ENCODE peak calls at places on chromosome 5, in six cellular contexts. X is astrocyte; S is cardiac fibroblast; F is endothelial cell of umbilical vein; O is HepG2; J is CD8-positive, alpha-beta T cell. K is an unnamed sample.

GRCh38 chr5:91024727-91025126 is 358.4 kb downstream of the ARRDC3 start:
- DNase-seq in O (no peak), J (no peak), X (no peak), F (no peak), S (no peak), K (no peak)

GRCh38 chr5:155989884-155990283 is 337.1 kb upstream of the SGCD start:
- DNase-seq in X (no peak), O (no peak), S (no peak), J (no peak), F (no peak), K (no peak)

GRCh38 chr5:10949856-10950630 is 189.0 kb upstream of the DAP start:
- DNase-seq in O (no peak), X (no peak), F (no peak), S (no peak), J (no peak), K (no peak)

GRCh38 chr5:65832603-65833228 is 93.7 kb upstream of the ERBIN start:
- DNase-seq in S (no peak), X (no peak), F (no peak), J (no peak), O (no peak), K (peak; percentile 87)

GRCh38 chr5:147688965-147689364 is 93.6 kb downstream of the JAKMIP2 start:
- DNase-seq in X (peak; percentile 62), S (no peak), F (no peak), O (no peak), J (no peak), K (peak; percentile 6)

GRCh38 chr5:77167695-77168111 is 42.8 kb upstream of the PDE8B start:
- DNase-seq in F (no peak), X (peak; percentile 90), J (no peak), O (no peak), S (peak; percentile 89), K (peak; percentile 37)

GRCh38 chr5:181100121-181101015 is 30.6 kb downstream of the OR2V1 start:
- DNase-seq in X (no peak), F (peak; percentile 5), J (no peak), O (no peak), S (no peak), K (no peak)

GRCh38 chr5:16889972-16890519 is 46.0 kb downstream of the MYO10 start:
- DNase-seq in O (no peak), F (peak; percentile 72), S (peak; percentile 74), X (peak; percentile 72), J (no peak), K (peak; percentile 87)

GRCh38 chr5:543755-544674 is 19.8 kb upstream of the SLC9A3 start:
- DNase-seq in X (no peak), J (no peak), F (no peak), S (no peak), O (no peak), K (no peak)

GRCh38 chr5:54442271-54442670 is 13.2 kb upstream of the HSPB3 start:
- DNase-seq in O (no peak), J (no peak), X (peak; percentile 15), S (no peak), F (no peak), K (peak; percentile 52)

GRCh38 chr5:94691947-94692346 is 73.5 kb downstream of the SLF1 start:
- DNase-seq in X (peak; percentile 81), F (peak; percentile 42), S (peak; percentile 94), J (no peak), O (peak; percentile 3), K (peak; percentile 61)

GRCh38 chr5:80275347-80275746 is 19.5 kb upstream of the SERINC5 start:
- DNase-seq in O (peak; percentile 40), J (no peak), X (peak; percentile 20), S (peak; percentile 24), F (peak; percentile 21), K (peak; percentile 12)

GRCh38 chr5:181187500-181188213 is 17.3 kb downstream of the TRIM7 start:
- DNase-seq in J (no peak), X (peak; percentile 76), S (peak; percentile 88), O (peak; percentile 81), F (peak; percentile 81), K (peak; percentile 70)

GRCh38 chr5:134435525-134435924 is 23.8 kb upstream of the CDKN2AIPNL start:
- DNase-seq in X (peak; percentile 73), F (no peak), S (peak; percentile 89), J (no peak), O (no peak), K (peak; percentile 99)

GRCh38 chr5:175809531-175810121 is 61.8 kb upstream of the CPLX2 start:
- DNase-seq in X (peak; percentile 79), J (no peak), S (peak; percentile 84), F (no peak), O (peak; percentile 47), K (no peak)

GRCh38 chr5:175746851-175747250 is 89.0 kb downstream of the HRH2 start:
- DNase-seq in S (peak; percentile 10), X (no peak), J (no peak), O (no peak), F (no peak), K (peak; percentile 34)

GRCh38 chr5:98638701-98639100 is 134.8 kb upstream of the RGMB start:
- DNase-seq in S (peak; percentile 39), F (no peak), O (no peak), X (peak; percentile 95), J (no peak), K (no peak)

GRCh38 chr5:81290146-81290545 is 11.2 kb upstream of the ZCCHC9 start:
- DNase-seq in X (no peak), S (no peak), J (no peak), F (no peak), O (no peak), K (no peak)

GRCh38 chr5:89269721-89270120 is 386.7 kb upstream of the MEF2C start:
- DNase-seq in X (no peak), F (no peak), S (no peak), J (no peak), O (no peak), K (no peak)

GRCh38 chr5:136781464-136781863 is 416.1 kb upstream of the TRPC7 start:
- DNase-seq in O (no peak), J (no peak), S (peak; percentile 49), X (peak; percentile 77), F (no peak), K (peak; percentile 33)

GRCh38 chr5:120146787-120147186 is 317.3 kb upstream of the PRR16 start:
- DNase-seq in O (no peak), F (no peak), S (peak; percentile 36), J (no peak), X (no peak), K (peak; percentile 72)

GRCh38 chr5:157215826-157216167 is 35.2 kb downstream of the ITK start:
- DNase-seq in X (no peak), S (no peak), F (no peak), J (no peak), O (no peak), K (no peak)

GRCh38 chr5:177116631-177117373 is 16.8 kb upstream of the NSD1 start:
- DNase-seq in F (peak; percentile 77), O (no peak), J (peak; percentile 59), X (peak; percentile 75), S (peak; percentile 86), K (peak; percentile 34)

DNA sequence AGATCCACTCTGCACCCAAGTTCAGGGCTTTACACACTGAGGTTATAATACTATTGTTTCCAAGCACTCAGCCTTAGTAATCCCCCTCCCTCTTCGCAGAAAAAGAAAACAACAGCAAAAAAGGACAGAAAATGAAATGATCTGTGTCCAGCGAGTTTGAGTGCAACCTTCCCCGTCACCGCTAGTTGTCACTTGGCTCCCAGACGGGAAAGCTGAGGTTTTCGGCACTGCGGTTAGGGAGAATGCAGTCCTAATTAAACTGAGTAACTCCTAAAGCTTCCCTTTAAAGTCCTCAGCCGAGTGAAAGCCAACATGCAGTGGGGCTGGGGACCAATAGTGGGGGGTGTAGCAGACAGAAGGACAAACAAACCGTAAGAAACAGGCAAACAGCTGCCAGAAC is 786 bp downstream of the GLRA1 start:
- DNase-seq in O (no peak), S (peak; percentile 18), X (no peak), J (no peak), F (no peak), K (peak; percentile 14)
- TF ChIP-seq CTCF in O (peak; percentile 5), S (peak; percentile 57), X (peak; percentile 32), J (no peak), F (no peak), K (peak; percentile 58)

GRCh38 chr5:153496835-153497234 is 6.4 kb downstream of the GRIA1 start:
- DNase-seq in F (peak; percentile 69), J (no peak), X (no peak), O (no peak), S (peak; percentile 72), K (peak; percentile 42)

GRCh38 chr5:153490124-153491085 is at the start of gene GRIA1:
- DNase-seq in O (no peak), F (no peak), J (no peak), S (no peak), X (peak; percentile 25), K (no peak)

GRCh38 chr5:153489611-153490010 is 859 bp upstream of the GRIA1 start:
- DNase-seq in X (peak; percentile 41), O (no peak), F (no peak), J (no peak), S (peak; percentile 31), K (peak; percentile 55)

GRCh38 chr5:153491408-153491807 is 938 bp downstream of the GRIA1 start:
- DNase-seq in O (no peak), X (no peak), J (no peak), F (no peak), S (no peak), K (peak; percentile 33)
- H3K4me3 ChIP-seq in O (no peak overlapping the region), X (peak overlapping the region; percentile 53), J (no peak overlapping the region), F (no peak overlapping the region), S (no peak overlapping the region), K (no peak overlapping the region)

GRCh38 chr5:168669156-168669555 is 90.0 kb upstream of the PANK3 start:
- DNase-seq in O (no peak), J (no peak), F (no peak), S (no peak), X (no peak), K (no peak)
- TF ChIP-seq CTCF in O (no peak), J (no peak), F (no peak), S (no peak), X (no peak), K (no peak)

GRCh38 chr5:138103321-138103637 is 19.4 kb downstream of the WNT8A start:
- DNase-seq in O (no peak), J (no peak), S (no peak), F (no peak), X (no peak), K (no peak)
- H3K4me3 ChIP-seq in O (no peak overlapping the region), J (no peak overlapping the region), S (no peak overlapping the region), F (no peak overlapping the region), X (no peak overlapping the region), K (no peak overlapping the region)

DNA sequence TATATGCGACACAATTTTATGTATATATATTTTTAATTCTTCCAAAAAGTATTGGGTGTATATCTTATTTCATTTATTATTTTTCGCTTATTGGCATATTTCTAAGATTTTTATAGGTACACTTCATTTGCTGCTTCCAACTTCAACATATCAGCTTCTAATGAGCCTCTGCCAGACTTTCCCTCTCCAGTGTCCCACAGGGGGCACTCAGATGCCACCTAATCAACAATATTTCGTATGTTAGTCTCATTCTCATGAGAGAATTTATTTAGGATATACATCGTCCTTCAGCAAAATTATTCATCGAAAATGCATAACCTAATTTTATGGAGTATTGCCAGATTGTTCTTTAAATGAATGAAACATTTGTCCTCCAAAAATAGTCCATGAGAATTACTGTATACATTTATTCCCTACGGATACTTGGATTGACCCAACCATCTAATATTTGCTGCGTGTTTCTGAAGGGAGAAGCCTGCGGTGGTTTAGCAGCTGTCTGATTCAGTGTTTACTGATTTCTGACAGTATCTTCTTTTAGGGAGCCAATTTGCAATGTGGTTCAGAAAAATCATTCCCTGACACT is 100.6 kb upstream of the SELENOP start:
- DNase-seq in S (peak; percentile 79), O (peak; percentile 25), F (peak; percentile 85), J (peak; percentile 32), X (peak; percentile 20), K (peak; percentile 63)
- TF ChIP-seq CTCF in S (peak; percentile 56), O (peak; percentile 53), F (peak; percentile 58), J (peak; percentile 61), X (peak; percentile 47), K (peak; percentile 51)

GRCh38 chr5:3103241-3103855 is 351.9 kb upstream of the IRX2 start:
- DNase-seq in X (no peak), F (no peak), O (no peak), J (no peak), S (no peak), K (no peak)
- H3K4me3 ChIP-seq in X (no peak overlapping the region), F (no peak overlapping the region), O (no peak overlapping the region), J (no peak overlapping the region), S (no peak overlapping the region), K (no peak overlapping the region)

K was measured in bronchial epithelial cell.